ENCODE peak calls at places on chromosomes 13 and 19, in four cellular contexts. I is dermis blood vessel endothelial cell, K is natural killer cell, F is transverse colon. L is an unnamed sample.

GRCh38 chr19:1474765-1475351 is 4.2 kb downstream of the C19orf25 start:
- DNase-seq in K (no peak), I (no peak), F (no peak), L (no peak)

GRCh38 chr13:73997964-73998363 is 136.2 kb downstream of the KLF12 start:
- DNase-seq in K (no peak), I (no peak), F (no peak), L (no peak)

GRCh38 chr13:47121092-47121763 is 224.4 kb upstream of the HTR2A start:
- DNase-seq in F (no peak), K (no peak), I (no peak), L (no peak)

GRCh38 chr13:51585696-51586095 is 1.4 kb downstream of the WDFY2 start:
- DNase-seq in K (no peak), I (peak), F (no peak), L (peak)

GRCh38 chr13:39051157-39051556 is 12.9 kb downstream of the NHLRC3 start:
- DNase-seq in F (no peak), I (peak), K (no peak), L (peak)

GRCh38 chr13:93767231-93767916 is 540.8 kb downstream of the GPC6 start:
- DNase-seq in I (no peak), F (no peak), K (no peak), L (no peak)

GRCh38 chr13:40343550-40344269 is 322.7 kb downstream of the FOXO1 start:
- DNase-seq in F (no peak), I (no peak), K (no peak), L (no peak)

GRCh38 chr13:23715762-23716235 is 145.6 kb downstream of the TNFRSF19 start:
- DNase-seq in I (peak), K (no peak), F (no peak), L (no peak)

GRCh38 chr13:77300176-77301141 is 26.4 kb downstream of the MYCBP2 start:
- DNase-seq in I (peak), F (no peak), K (no peak), L (no peak)

GRCh38 chr13:113856716-113857065 is 7.2 kb downstream of the GAS6 start:
- DNase-seq in I (peak), K (peak), F (peak), L (no peak)

GRCh38 chr13:80923907-80924306 is 583.0 kb upstream of the SPRY2 start:
- DNase-seq in F (no peak), K (no peak), I (peak), L (no peak)

GRCh38 chr13:40666905-40667621 is 622 bp upstream of the FOXO1 start:
- DNase-seq in K (peak), F (peak), I (no peak), L (peak)

GRCh38 chr19:4089400-4089908 is 22.8 kb upstream of the ZBTB7A start:
- DNase-seq in I (no peak), K (peak), F (peak), L (no peak)

GRCh38 chr19:1057185-1057857 is 9.6 kb upstream of the ARHGAP45 start:
- DNase-seq in I (peak), F (no peak), K (no peak), L (peak)